ENCODE peak calls at places on chromosome 19, in nine cellular contexts. V is stimulated activated effector memory CD8-positive, alpha-beta T cell treated with anti-CD3 and anti-CD28 coated beads, Interleukin-12 subunit alpha, Interleukin-12 subunit beta, amount 100 ng/mL, for 72 hours; K is left ventricle myocardium superior; Q is left colon; U is psoas muscle; L is aorta; X is activated CD8-positive, alpha-beta memory T cell treated with anti-CD3 and anti-CD28 coated beads, Interleukin-2, amount 10 ng/mL, durations not matched to agents 7 days and 5 days; G is naive thymus-derived CD8-positive, alpha-beta T cell; C is HCT116. W is an unnamed sample.

GRCh38 chr19:48963371-48964204 is 1.5 kb upstream of the FTL start:
- ATAC-seq in V (peak), K (peak), Q (peak), U (peak), L (peak), X (peak), G (no peak), C (peak), W (peak)

GRCh38 chr19:44626067-44626624 is 12.8 kb downstream of the IGSF23 start:
- ATAC-seq in V (no peak), K (peak), Q (no peak), U (peak), L (no peak), X (no peak), G (no peak), C (peak), W (no peak)

GRCh38 chr19:13850910-13851753 is 25.8 kb upstream of the NANOS3 start:
- ATAC-seq in V (peak), K (peak), Q (peak), U (peak), L (peak), X (no peak), G (no peak), C (peak), W (peak)

GRCh38 chr19:28606269-28607032 is 606.5 kb downstream of the UQCRFS1 start:
- ATAC-seq in V (no peak), K (no peak), Q (no peak), U (no peak), L (no peak), X (no peak), G (no peak), C (no peak), W (no peak)

GRCh38 chr19:38644719-38645118 is 2.7 kb upstream of the ACTN4 start:
- ATAC-seq in V (no peak), K (no peak), Q (peak), U (no peak), L (no peak), X (no peak), G (no peak), C (no peak), W (no peak)

GRCh38 chr19:29527500-29528328 is 1.9 kb downstream of the VSTM2B start:
- ATAC-seq in V (no peak), K (no peak), Q (no peak), U (no peak), L (no peak), X (no peak), G (no peak), C (peak), W (no peak)

GRCh38 chr19:24069907-24070657 is 16.9 kb upstream of the ZNF254 start:
- ATAC-seq in V (peak), K (no peak), Q (no peak), U (no peak), L (no peak), X (no peak), G (no peak), C (no peak), W (peak)

GRCh38 chr19:38812841-38813320 is at the start of gene LGALS4:
- ATAC-seq in V (peak), K (peak), Q (peak), U (no peak), L (peak), X (no peak), G (no peak), C (no peak), W (no peak)

GRCh38 chr19:13742756-13743155 is 21.6 kb upstream of the MRI1 start:
- ATAC-seq in V (no peak), K (no peak), Q (no peak), U (no peak), L (no peak), X (no peak), G (no peak), C (no peak), W (no peak)

GRCh38 chr19:6739390-6739883 is at the start of gene TRIP10:
- ATAC-seq in V (peak), K (peak), Q (peak), U (peak), L (peak), X (peak), G (peak), C (peak), W (peak)

GRCh38 chr19:10364644-10365043 is 15.7 kb downstream of the TYK2 start:
- ATAC-seq in V (no peak), K (peak), Q (no peak), U (no peak), L (no peak), X (no peak), G (no peak), C (no peak), W (no peak)

GRCh38 chr19:1556639-1557070 is 11.5 kb downstream of the MEX3D start:
- ATAC-seq in V (no peak), K (no peak), Q (no peak), U (no peak), L (no peak), X (no peak), G (no peak), C (no peak), W (no peak)

GRCh38 chr19:11578342-11579142 is 1.1 kb upstream of the ACP5 start:
- ATAC-seq in V (peak), K (peak), Q (peak), U (no peak), L (peak), X (peak), G (peak), C (no peak), W (peak)

GRCh38 chr19:4452230-4452990 is 5.2 kb downstream of the UBXN6 start:
- ATAC-seq in V (no peak), K (no peak), Q (no peak), U (no peak), L (no peak), X (no peak), G (no peak), C (no peak), W (no peak)

GRCh38 chr19:45063851-45064801 is 12.2 kb downstream of the ZNF296 start:
- ATAC-seq in V (no peak), K (no peak), Q (no peak), U (no peak), L (no peak), X (no peak), G (no peak), C (no peak), W (no peak)

GRCh38 chr19:54298357-54299125 is 14.4 kb downstream of the LILRA5 start:
- ATAC-seq in V (peak), K (no peak), Q (no peak), U (no peak), L (no peak), X (no peak), G (no peak), C (no peak), W (no peak)

GRCh38 chr19:16514383-16515019 is 18.3 kb downstream of the C19orf44 start:
- ATAC-seq in V (no peak), K (no peak), Q (peak), U (no peak), L (no peak), X (no peak), G (no peak), C (peak), W (peak)

GRCh38 chr19:17522988-17523872 is 11.8 kb downstream of the PGLS start:
- ATAC-seq in V (peak), K (peak), Q (peak), U (peak), L (peak), X (peak), G (peak), C (no peak), W (peak)

GRCh38 chr19:35220315-35220921 is 8.1 kb downstream of the FAM187B start:
- ATAC-seq in V (no peak), K (no peak), Q (peak), U (no peak), L (no peak), X (no peak), G (no peak), C (no peak), W (no peak)

GRCh38 chr19:10618846-10619245 is 6.5 kb upstream of the SLC44A2 start:
- ATAC-seq in V (no peak), K (no peak), Q (no peak), U (peak), L (no peak), X (no peak), G (no peak), C (no peak), W (no peak)

GRCh38 chr19:41545547-41545946 is 30.4 kb upstream of the CEACAM21 start:
- ATAC-seq in V (peak), K (peak), Q (no peak), U (no peak), L (no peak), X (peak), G (no peak), C (no peak), W (peak)

GRCh38 chr19:17475541-17476115 is 5.3 kb downstream of the SLC27A1 start:
- ATAC-seq in V (no peak), K (peak), Q (peak), U (peak), L (peak), X (no peak), G (no peak), C (peak), W (no peak)

GRCh38 chr19:22532388-22533310 is 101.5 kb upstream of the ZNF492 start:
- ATAC-seq in V (no peak), K (peak), Q (peak), U (no peak), L (peak), X (no peak), G (no peak), C (no peak), W (no peak)

GRCh38 chr19:19447536-19448237 is 42.2 kb downstream of the GATAD2A start:
- ATAC-seq in V (peak), K (peak), Q (no peak), U (peak), L (peak), X (peak), G (peak), C (no peak), W (peak)

GRCh38 chr19:49017666-49018351 is 918 bp upstream of the LHB start:
- ATAC-seq in V (peak), K (peak), Q (peak), U (peak), L (peak), X (peak), G (peak), C (peak), W (peak)

GRCh38 chr19:5932146-5932545 is 18.1 kb downstream of the CAPS start:
- ATAC-seq in V (no peak), K (no peak), Q (no peak), U (no peak), L (no peak), X (no peak), G (no peak), C (no peak), W (no peak)

GRCh38 chr19:48926909-48927308 is 6.6 kb upstream of the DHDH start:
- ATAC-seq in V (peak), K (peak), Q (peak), U (peak), L (peak), X (peak), G (peak), C (peak), W (peak)

W was measured in activated T-helper 17 cell treated with anti-CD3 and anti-CD28 coated beads, Interleukin-2, amount 50 U/mL, for 72 hours.